ENCODE peak calls at places on chromosomes 11 and 22, in six cellular contexts. W is suprapubic skin, U is heart right ventricle, M is breast epithelium, G is heart left ventricle, K is psoas muscle. R is an unnamed sample.

GRCh38 chr22:45096256-45096907 is 67.3 kb upstream of the NUP50 start:
- DNase-seq in M (no peak), W (no peak), U (no peak), K (no peak), G (no peak), R (peak; percentile 67)

GRCh38 chr22:50729391-50730012 is 8.5 kb upstream of the ACR start:
- DNase-seq in W (peak; percentile 67), M (peak; percentile 37), K (peak; percentile 34), U (no peak), G (no peak), R (no peak)

GRCh38 chr11:128658499-128658898 is 35.4 kb upstream of the FLI1 start:
- DNase-seq in W (no peak), M (no peak), K (no peak), G (no peak), U (no peak), R (no peak)

GRCh38 chr11:116257092-116257491 is 515.7 kb downstream of the BUD13 start:
- DNase-seq in M (no peak), K (no peak), W (no peak), U (no peak), G (no peak), R (peak; percentile 44)

GRCh38 chr22:37317698-37318210 is 35.4 kb downstream of the CYTH4 start:
- DNase-seq in K (no peak), W (no peak), U (no peak), G (no peak), M (no peak), R (no peak)

GRCh38 chr11:74730601-74731260 is 495 bp downstream of the CHRDL2 start:
- DNase-seq in W (no peak), G (no peak), M (no peak), U (no peak), K (no peak), R (no peak)

GRCh38 chr11:4185561-4185960 is 91.0 kb downstream of the RRM1 start:
- DNase-seq in M (no peak), G (no peak), K (no peak), U (no peak), W (no peak), R (no peak)

GRCh38 chr22:42281706-42282251 is 11.3 kb upstream of the TCF20 start:
- DNase-seq in M (no peak), K (peak; percentile 11), U (no peak), G (no peak), W (no peak), R (no peak)

GRCh38 chr11:112166561-112166960 is 611 bp upstream of the TEX12 start:
- DNase-seq in M (no peak), G (no peak), U (no peak), K (no peak), W (no peak), R (no peak)

GRCh38 chr22:26555478-26555877 is 34.5 kb downstream of the TPST2 start:
- DNase-seq in M (no peak), W (no peak), G (peak; percentile 72), U (peak; percentile 36), K (no peak), R (no peak)

GRCh38 chr11:10659339-10660216 is 34.0 kb downstream of the IRAG1 start:
- DNase-seq in M (no peak), W (no peak), U (no peak), G (no peak), K (peak; percentile 63), R (peak; percentile 77)

GRCh38 chr11:122646549-122647340 is 8.8 kb upstream of the UBASH3B start:
- DNase-seq in U (no peak), G (no peak), W (no peak), K (no peak), M (no peak), R (no peak)

GRCh38 chr11:2776351-2777061 is 76.7 kb upstream of the KCNQ1OT1 start:
- DNase-seq in W (peak; percentile 76), G (peak; percentile 20), K (peak; percentile 45), M (peak; percentile 47), U (no peak), R (no peak)

GRCh38 chr22:39317084-39317755 is 2.2 kb downstream of the RPL3 start:
- DNase-seq in G (no peak), M (no peak), U (no peak), W (no peak), K (no peak), R (no peak)

GRCh38 chr11:12516387-12517110 is 139.2 kb downstream of the PARVA start:
- DNase-seq in G (no peak), U (no peak), M (no peak), W (no peak), K (peak; percentile 79), R (no peak)

GRCh38 chr11:128905345-128906184 is 14.4 kb downstream of the KCNJ5 start:
- DNase-seq in G (peak; percentile 64), U (no peak), M (no peak), K (no peak), W (no peak), R (peak; percentile 38)

GRCh38 chr22:45585437-45585755 is 82.7 kb downstream of the FBLN1 start:
- DNase-seq in M (no peak), K (peak; percentile 36), U (no peak), W (no peak), G (no peak), R (no peak)

GRCh38 chr22:24125942-24126341 is 55.3 kb upstream of the SUSD2 start:
- DNase-seq in U (no peak), W (no peak), M (no peak), G (no peak), K (no peak), R (no peak)

GRCh38 chr11:44426119-44426518 is 116.2 kb upstream of the ALX4 start:
- DNase-seq in M (no peak), G (no peak), W (no peak), K (no peak), U (no peak), R (no peak)

GRCh38 chr11:44424841-44425240 is 114.9 kb upstream of the ALX4 start:
- DNase-seq in M (no peak), G (no peak), K (no peak), U (no peak), W (no peak), R (no peak)

GRCh38 chr11:44426958-44427357 is 117.0 kb upstream of the ALX4 start:
- DNase-seq in U (no peak), G (no peak), M (no peak), K (no peak), W (no peak), R (no peak)

GRCh38 chr11:44430140-44430539 is 120.2 kb upstream of the ALX4 start:
- DNase-seq in G (no peak), K (no peak), M (no peak), U (no peak), W (no peak), R (no peak)

GRCh38 chr11:44427432-44427831 is 117.5 kb upstream of the ALX4 start:
- DNase-seq in M (no peak), W (no peak), U (no peak), K (no peak), G (no peak), R (peak; percentile 21)
- TF ChIP-seq CTCF in M (no peak), W (no peak), U (peak; percentile 46), K (no peak), G (peak; percentile 19), R (peak; percentile 37)

DNA sequence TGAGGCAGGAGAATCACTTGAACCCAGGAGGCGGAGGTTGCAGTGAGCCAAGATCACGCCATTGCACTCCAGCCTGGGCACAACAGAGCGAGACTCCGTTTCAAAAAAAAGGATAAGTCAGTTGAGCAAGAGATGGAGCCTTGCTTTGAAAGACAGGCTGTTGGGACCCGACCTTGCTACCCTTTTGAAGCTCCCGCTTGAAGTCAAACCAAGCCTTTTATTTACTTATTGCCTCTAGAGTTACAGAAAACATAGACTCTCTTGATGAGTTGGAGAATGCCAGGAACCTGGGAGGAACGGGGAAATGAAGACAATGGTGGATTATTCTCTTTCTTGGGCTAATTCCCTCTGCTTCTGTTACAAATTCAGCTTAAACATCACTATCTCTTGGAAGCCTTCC is 4.9 kb downstream of the SYN3 start:
- DNase-seq in K (no peak), M (no peak), G (no peak), U (no peak), W (no peak), R (no peak)
- H3K4me1 ChIP-seq in K (no peaks in the 10 kb centered on the region), M (no peaks in the 10 kb centered on the region), G (no peaks in the 10 kb centered on the region), U (peaks cover 12% of the 10 kb centered on the region), W (peaks cover 10% of the 10 kb centered on the region), R (no peaks in the 10 kb centered on the region)

DNA sequence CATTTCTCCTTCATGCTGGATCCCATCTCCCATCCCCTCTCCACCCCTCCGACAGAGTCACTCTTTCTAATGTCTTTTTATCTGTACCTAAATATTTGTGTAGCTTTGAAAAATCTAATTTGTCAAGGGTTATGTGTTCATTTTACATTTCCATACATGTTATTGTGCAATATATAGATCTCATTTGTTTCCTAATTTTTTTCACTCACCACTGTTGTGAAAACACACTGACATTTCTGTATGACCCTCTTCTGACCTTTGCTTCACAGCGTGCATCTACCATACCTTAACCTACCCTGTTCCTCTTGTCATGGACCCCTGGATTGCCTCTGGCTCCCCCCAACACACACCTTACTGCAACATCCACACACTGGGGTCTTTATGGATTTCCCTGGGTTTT is 942.9 kb downstream of the TBC1D22A start:
- DNase-seq in M (no peak), G (no peak), W (no peak), U (no peak), K (no peak), R (no peak)
- TF ChIP-seq CTCF in M (no peak), G (no peak), W (no peak), U (no peak), K (no peak), R (no peak)

DNA sequence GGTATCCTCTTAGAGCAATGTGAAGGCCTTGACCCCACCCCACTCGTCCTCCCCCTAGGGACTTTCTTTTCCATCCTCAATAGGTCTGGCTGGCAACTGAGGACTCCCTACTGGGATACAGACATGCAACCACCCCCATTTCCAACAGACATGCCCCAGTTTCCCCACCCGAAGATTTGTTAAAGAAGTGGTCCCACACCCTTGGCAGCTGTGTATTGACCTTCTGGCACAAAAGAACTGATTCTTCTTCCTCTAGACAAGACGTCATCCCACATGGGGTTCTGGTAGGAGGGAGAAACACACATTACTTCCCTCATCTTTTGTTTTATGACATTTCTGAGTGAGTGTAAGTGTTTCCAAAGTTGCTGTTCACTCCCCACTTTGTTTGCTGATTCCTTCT is 4.6 kb downstream of the KIRREL3 start:
- DNase-seq in W (no peak), K (no peak), U (no peak), M (no peak), G (peak; percentile 51), R (no peak)
- H3K4me1 ChIP-seq in W (peaks cover 9% of the 10 kb centered on the region), K (no peaks in the 10 kb centered on the region), U (peaks cover 5% of the 10 kb centered on the region), M (no peaks in the 10 kb centered on the region), G (no peaks in the 10 kb centered on the region), R (peaks cover 4% of the 10 kb centered on the region)

GRCh38 chr11:66020618-66021357 is 5.5 kb downstream of the CATSPER1 start:
- DNase-seq in K (peak; percentile 71), M (no peak), G (no peak), W (no peak), U (no peak), R (no peak)
- TF ChIP-seq CTCF in K (no peak), M (no peak), G (no peak), W (no peak), U (no peak), R (no peak)

DNA sequence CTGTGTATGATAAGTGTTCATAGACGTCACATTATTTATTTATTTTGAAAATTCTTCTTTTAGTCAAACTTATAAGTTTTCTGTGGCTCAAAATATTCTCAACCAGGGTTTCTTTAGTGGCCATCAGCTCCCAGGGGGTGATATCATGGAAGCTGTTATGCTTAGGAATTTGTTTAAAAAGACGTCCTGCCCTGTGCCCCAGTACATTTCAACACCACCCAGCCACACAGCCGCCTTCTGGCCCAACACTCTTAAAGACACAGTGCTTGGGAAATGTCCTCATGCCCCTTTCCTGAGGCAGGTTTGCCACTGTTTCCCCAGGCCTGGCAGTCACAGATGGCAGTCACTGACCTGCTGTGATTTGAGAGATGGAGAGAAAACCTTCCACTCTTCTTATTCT is 19.9 kb downstream of the TSKU start:
- DNase-seq in W (peak; percentile 85), K (no peak), G (no peak), U (no peak), M (no peak), R (no peak)
- H3K4me1 ChIP-seq in W (peaks cover 73% of the 10 kb centered on the region), K (no peaks in the 10 kb centered on the region), G (peaks cover 3% of the 10 kb centered on the region), U (peaks cover 50% of the 10 kb centered on the region), M (no peaks in the 10 kb centered on the region), R (no peaks in the 10 kb centered on the region)

R was measured in cardiac muscle cell.